ENCODE peak calls at places on chromosomes 7 and 10, in five cellular contexts. One of them, this sample, is unnamed.

GRCh38 chr7:2166625-2167280 is 66.0 kb downstream of the MAD1L1 start:
- DNase-seq in germinal center: no peak
- DNase-seq in naive thymus-derived CD8-positive, alpha-beta T cell: no peak
- DNase-seq in GM12865: no peak
- DNase-seq in ovary: no peak
- DNase-seq in this sample: no peak

GRCh38 chr10:26950934-26951333 is 90.2 kb upstream of the ABI1 start:
- DNase-seq in GM12865: peak
- DNase-seq in naive thymus-derived CD8-positive, alpha-beta T cell: no peak
- DNase-seq in germinal center: no peak
- DNase-seq in ovary: no peak
- DNase-seq in this sample: no peak

GRCh38 chr7:123319911-123320310 is 120.1 kb upstream of the SLC13A1 start:
- DNase-seq in naive thymus-derived CD8-positive, alpha-beta T cell: no peak
- DNase-seq in GM12865: no peak
- DNase-seq in ovary: no peak
- DNase-seq in germinal center: no peak
- DNase-seq in this sample: no peak

GRCh38 chr7:37225255-37226012 is 223.2 kb downstream of the ELMO1 start:
- DNase-seq in GM12865: no peak
- DNase-seq in naive thymus-derived CD8-positive, alpha-beta T cell: no peak
- DNase-seq in ovary: no peak
- DNase-seq in germinal center: no peak
- DNase-seq in this sample: no peak

GRCh38 chr7:21064698-21065648 is 278.3 kb upstream of the SP8 start:
- DNase-seq in germinal center: no peak
- DNase-seq in naive thymus-derived CD8-positive, alpha-beta T cell: no peak
- DNase-seq in ovary: no peak
- DNase-seq in GM12865: no peak
- DNase-seq in this sample: no peak

GRCh38 chr10:5413012-5413938 is 918 bp downstream of the NET1 start:
- DNase-seq in ovary: no peak
- DNase-seq in germinal center: no peak
- DNase-seq in GM12865: peak
- DNase-seq in naive thymus-derived CD8-positive, alpha-beta T cell: no peak
- DNase-seq in this sample: no peak

GRCh38 chr10:77436257-77436780 is 201.3 kb downstream of the KCNMA1 start:
- DNase-seq in ovary: no peak
- DNase-seq in naive thymus-derived CD8-positive, alpha-beta T cell: no peak
- DNase-seq in GM12865: no peak
- DNase-seq in germinal center: no peak
- DNase-seq in this sample: no peak

GRCh38 chr7:603152-603941 is 83.7 kb upstream of the PDGFA start:
- DNase-seq in germinal center: no peak
- DNase-seq in naive thymus-derived CD8-positive, alpha-beta T cell: no peak
- DNase-seq in ovary: no peak
- DNase-seq in GM12865: peak
- DNase-seq in this sample: no peak

GRCh38 chr10:132451506-132452215 is 54.7 kb downstream of the PWWP2B start:
- DNase-seq in naive thymus-derived CD8-positive, alpha-beta T cell: no peak
- DNase-seq in GM12865: no peak
- DNase-seq in ovary: peak
- DNase-seq in germinal center: no peak
- DNase-seq in this sample: peak

GRCh38 chr7:106447318-106447847 is 162.6 kb upstream of the NAMPT start:
- DNase-seq in ovary: no peak
- DNase-seq in germinal center: no peak
- DNase-seq in GM12865: no peak
- DNase-seq in naive thymus-derived CD8-positive, alpha-beta T cell: no peak
- DNase-seq in this sample: no peak

GRCh38 chr7:7641129-7641663 is 644 bp downstream of the UMAD1 start:
- DNase-seq in germinal center: peak
- DNase-seq in ovary: peak
- DNase-seq in naive thymus-derived CD8-positive, alpha-beta T cell: no peak
- DNase-seq in GM12865: no peak
- DNase-seq in this sample: no peak

GRCh38 chr10:97664282-97664850 is 22.7 kb downstream of the AVPI1 start:
- DNase-seq in GM12865: no peak
- DNase-seq in germinal center: no peak
- DNase-seq in naive thymus-derived CD8-positive, alpha-beta T cell: no peak
- DNase-seq in ovary: no peak
- DNase-seq in this sample: no peak

GRCh38 chr7:7183061-7183832 is 903 bp downstream of the C1GALT1 start:
- DNase-seq in GM12865: peak
- DNase-seq in germinal center: peak
- DNase-seq in ovary: peak
- DNase-seq in naive thymus-derived CD8-positive, alpha-beta T cell: peak
- DNase-seq in this sample: peak

GRCh38 chr10:130192276-130192848 is 56.2 kb downstream of the GLRX3 start:
- DNase-seq in germinal center: no peak
- DNase-seq in naive thymus-derived CD8-positive, alpha-beta T cell: no peak
- DNase-seq in ovary: no peak
- DNase-seq in GM12865: no peak
- DNase-seq in this sample: no peak

GRCh38 chr7:2564970-2565546 is 6.3 kb downstream of the IQCE start:
- DNase-seq in germinal center: no peak
- DNase-seq in ovary: no peak
- DNase-seq in naive thymus-derived CD8-positive, alpha-beta T cell: no peak
- DNase-seq in GM12865: no peak
- DNase-seq in this sample: no peak

GRCh38 chr10:122152544-122152943 is 118.6 kb upstream of the BTBD16 start:
- DNase-seq in GM12865: no peak
- DNase-seq in naive thymus-derived CD8-positive, alpha-beta T cell: no peak
- DNase-seq in germinal center: no peak
- DNase-seq in ovary: no peak
- DNase-seq in this sample: peak

This sample was measured in uterus.